ENCODE peak calls at places on chromosomes 5 and 9, in four cellular contexts. One of them, this sample, is unnamed.

GRCh38 chr9:128244443-128245226 is 31.2 kb downstream of the GOLGA2 start:
- DNase-seq in left lung: peak; percentile 84
- DNase-seq in AG04450: peak; percentile 83
- DNase-seq in cardiac muscle cell: peak; percentile 95
- DNase-seq in this sample: peak; percentile 86

GRCh38 chr5:74017786-74018211 is 391.8 kb downstream of the ARHGEF28 start:
- DNase-seq in left lung: no peak
- DNase-seq in AG04450: peak; percentile 7
- DNase-seq in cardiac muscle cell: peak; percentile 26
- DNase-seq in this sample: no peak

GRCh38 chr5:90803891-90804290 is 245.3 kb downstream of the ADGRV1 start:
- DNase-seq in cardiac muscle cell: no peak
- DNase-seq in AG04450: no peak
- DNase-seq in left lung: no peak
- DNase-seq in this sample: no peak

GRCh38 chr5:43041131-43041668 is 1.1 kb upstream of the ANXA2R start:
- DNase-seq in left lung: no peak
- DNase-seq in cardiac muscle cell: no peak
- DNase-seq in AG04450: no peak
- DNase-seq in this sample: peak; percentile 78

GRCh38 chr9:77511525-77511924 is 136.6 kb downstream of the GNA14 start:
- DNase-seq in left lung: no peak
- DNase-seq in cardiac muscle cell: no peak
- DNase-seq in AG04450: no peak
- DNase-seq in this sample: no peak

GRCh38 chr5:143557061-143557818 is 153.8 kb upstream of the NR3C1 start:
- DNase-seq in cardiac muscle cell: peak; percentile 70
- DNase-seq in AG04450: peak; percentile 63
- DNase-seq in left lung: no peak
- DNase-seq in this sample: no peak

GRCh38 chr9:11064853-11065252 is 452.1 kb upstream of the PTPRD start:
- DNase-seq in left lung: no peak
- DNase-seq in cardiac muscle cell: no peak
- DNase-seq in AG04450: no peak
- DNase-seq in this sample: no peak

GRCh38 chr5:55711531-55712022 is 547 bp downstream of the SLC38A9 start:
- DNase-seq in AG04450: no peak
- DNase-seq in left lung: no peak
- DNase-seq in cardiac muscle cell: no peak
- DNase-seq in this sample: peak; percentile 78

GRCh38 chr9:34584970-34585369 is 4.6 kb downstream of the CNTFR start:
- DNase-seq in left lung: no peak
- DNase-seq in AG04450: no peak
- DNase-seq in cardiac muscle cell: no peak
- DNase-seq in this sample: no peak

GRCh38 chr5:144698454-144698853 is 527.8 kb downstream of the KCTD16 start:
- DNase-seq in cardiac muscle cell: no peak
- DNase-seq in AG04450: no peak
- DNase-seq in left lung: no peak
- DNase-seq in this sample: no peak

GRCh38 chr9:33748633-33749304 is 46.6 kb upstream of the PRSS3 start:
- DNase-seq in cardiac muscle cell: no peak
- DNase-seq in left lung: no peak
- DNase-seq in AG04450: no peak
- DNase-seq in this sample: no peak

GRCh38 chr5:31806566-31806965 is 167.6 kb downstream of the PDZD2 start:
- DNase-seq in cardiac muscle cell: no peak
- DNase-seq in left lung: no peak
- DNase-seq in AG04450: no peak
- DNase-seq in this sample: no peak

GRCh38 chr5:135445306-135445940 is 1.7 kb downstream of the DCANP1 start:
- DNase-seq in cardiac muscle cell: no peak
- DNase-seq in left lung: no peak
- DNase-seq in AG04450: no peak
- DNase-seq in this sample: no peak

GRCh38 chr9:37255944-37256862 is 135.8 kb downstream of the ZCCHC7 start:
- DNase-seq in AG04450: no peak
- DNase-seq in left lung: no peak
- DNase-seq in cardiac muscle cell: no peak
- DNase-seq in this sample: no peak

GRCh38 chr5:72108200-72109050 is 1.1 kb downstream of the MAP1B start:
- DNase-seq in cardiac muscle cell: peak; percentile 78
- DNase-seq in left lung: peak; percentile 44
- DNase-seq in AG04450: no peak
- DNase-seq in this sample: peak; percentile 77

GRCh38 chr9:14353222-14354056 is 39.5 kb upstream of the NFIB start:
- DNase-seq in left lung: peak; percentile 87
- DNase-seq in AG04450: peak; percentile 30
- DNase-seq in cardiac muscle cell: peak; percentile 93
- DNase-seq in this sample: peak; percentile 92

GRCh38 chr9:91734371-91734981 is 215.6 kb downstream of the ROR2 start:
- DNase-seq in left lung: peak; percentile 54
- DNase-seq in AG04450: no peak
- DNase-seq in cardiac muscle cell: peak; percentile 75
- DNase-seq in this sample: peak; percentile 87

GRCh38 chr5:90054612-90055011 is 354.9 kb downstream of the CETN3 start:
- DNase-seq in cardiac muscle cell: no peak
- DNase-seq in AG04450: no peak
- DNase-seq in left lung: no peak
- DNase-seq in this sample: no peak

GRCh38 chr9:113186241-113186755 is 34.8 kb downstream of the FKBP15 start:
- DNase-seq in left lung: no peak
- DNase-seq in cardiac muscle cell: no peak
- DNase-seq in AG04450: no peak
- DNase-seq in this sample: no peak

GRCh38 chr9:91930475-91930874 is 19.6 kb downstream of the ROR2 start:
- DNase-seq in cardiac muscle cell: peak; percentile 32
- DNase-seq in AG04450: no peak
- DNase-seq in left lung: no peak
- DNase-seq in this sample: no peak

GRCh38 chr5:14153932-14154646 is 10.9 kb downstream of the TRIO start:
- DNase-seq in AG04450: no peak
- DNase-seq in left lung: peak; percentile 77
- DNase-seq in cardiac muscle cell: peak; percentile 85
- DNase-seq in this sample: no peak

GRCh38 chr5:80109549-80110478 is 74.7 kb downstream of the THBS4 start:
- DNase-seq in left lung: no peak
- DNase-seq in AG04450: no peak
- DNase-seq in cardiac muscle cell: no peak
- DNase-seq in this sample: no peak

GRCh38 chr9:123225374-123225813 is 43.0 kb downstream of the STRBP start:
- DNase-seq in left lung: no peak
- DNase-seq in AG04450: peak; percentile 47
- DNase-seq in cardiac muscle cell: peak; percentile 71
- DNase-seq in this sample: no peak

GRCh38 chr9:20447291-20447690 is 175.0 kb downstream of the MLLT3 start:
- DNase-seq in left lung: no peak
- DNase-seq in AG04450: no peak
- DNase-seq in cardiac muscle cell: no peak
- DNase-seq in this sample: no peak

GRCh38 chr5:147371290-147371689 is 136.5 kb downstream of the STK32A start:
- DNase-seq in cardiac muscle cell: no peak
- DNase-seq in left lung: no peak
- DNase-seq in AG04450: no peak
- DNase-seq in this sample: no peak

GRCh38 chr5:80662108-80662507 is 7.3 kb upstream of the DHFR start:
- DNase-seq in AG04450: no peak
- DNase-seq in left lung: no peak
- DNase-seq in cardiac muscle cell: no peak
- DNase-seq in this sample: no peak

GRCh38 chr9:120438111-120438510 is 141.9 kb downstream of the CDK5RAP2 start:
- DNase-seq in AG04450: no peak
- DNase-seq in left lung: no peak
- DNase-seq in cardiac muscle cell: peak; percentile 49
- DNase-seq in this sample: no peak

GRCh38 chr9:15250013-15250412 is 57.0 kb downstream of the TTC39B start:
- DNase-seq in AG04450: no peak
- DNase-seq in left lung: no peak
- DNase-seq in cardiac muscle cell: no peak
- DNase-seq in this sample: no peak

GRCh38 chr5:39422036-39422606 is 2.7 kb downstream of the DAB2 start:
- DNase-seq in cardiac muscle cell: no peak
- DNase-seq in left lung: no peak
- DNase-seq in AG04450: no peak
- DNase-seq in this sample: no peak

GRCh38 chr9:37948417-37948980 is 44.6 kb upstream of the SLC25A51 start:
- DNase-seq in left lung: no peak
- DNase-seq in cardiac muscle cell: no peak
- DNase-seq in AG04450: no peak
- DNase-seq in this sample: no peak

GRCh38 chr5:54091416-54092130 is 218.8 kb downstream of the ARL15 start:
- DNase-seq in AG04450: no peak
- DNase-seq in left lung: no peak
- DNase-seq in cardiac muscle cell: no peak
- DNase-seq in this sample: no peak

GRCh38 chr9:36436909-36437308 is 36.8 kb upstream of the RNF38 start:
- DNase-seq in AG04450: no peak
- DNase-seq in cardiac muscle cell: peak; percentile 43
- DNase-seq in left lung: peak; percentile 56
- DNase-seq in this sample: no peak

DNA sequence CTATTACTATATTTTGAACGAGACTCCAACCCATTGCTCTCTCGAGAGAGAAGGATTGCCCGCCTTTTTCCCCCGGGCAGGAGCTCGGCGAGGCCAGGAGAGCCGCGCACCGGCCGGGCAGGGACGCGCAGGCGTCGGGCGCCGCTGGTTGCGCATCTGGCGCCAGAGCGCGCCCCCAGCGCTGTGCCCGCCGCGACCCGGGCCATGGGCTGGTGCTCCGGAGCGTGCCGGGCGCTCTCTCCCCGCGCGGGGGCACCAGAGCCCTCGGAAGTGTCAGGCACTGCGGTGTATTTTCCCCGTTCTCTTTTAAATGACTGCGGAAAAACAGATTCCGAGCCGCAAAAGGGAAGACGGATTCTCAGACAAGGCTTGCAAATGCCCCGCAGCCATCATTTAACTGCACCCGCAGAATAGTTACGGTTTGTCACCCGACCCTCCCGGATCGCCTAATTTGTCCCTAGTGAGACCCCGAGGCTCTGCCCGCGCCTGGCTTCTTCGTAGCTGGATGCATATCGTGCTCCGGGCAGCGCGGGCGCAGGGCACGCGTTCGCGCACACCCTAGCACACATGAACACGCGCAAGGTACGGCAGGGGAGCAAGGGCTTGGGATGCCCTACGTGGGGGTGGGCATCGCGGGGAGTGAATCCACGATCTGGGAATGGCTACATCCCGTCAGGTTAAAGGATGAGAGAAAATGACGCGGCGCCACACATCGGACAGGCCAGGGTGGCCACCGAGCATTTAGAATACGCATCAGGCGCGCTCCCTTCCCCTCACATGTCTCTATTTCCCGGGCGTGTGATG is 1.1 kb upstream of the NTRK2 start:
- DNase-seq in left lung: peak; percentile 35
- DNase-seq in AG04450: no peak
- DNase-seq in cardiac muscle cell: peak; percentile 60
- DNase-seq in this sample: peak; percentile 83
- TF ChIP-seq CTCF in left lung: peak; percentile 66
- TF ChIP-seq CTCF in AG04450: peak; percentile 36
- TF ChIP-seq CTCF in cardiac muscle cell: peak; percentile 38
- TF ChIP-seq CTCF in this sample: peak; percentile 63

GRCh38 chr9:133714606-133715294 is 23.4 kb downstream of the SARDH start:
- DNase-seq in AG04450: no peak
- DNase-seq in left lung: peak; percentile 34
- DNase-seq in cardiac muscle cell: peak; percentile 97
- DNase-seq in this sample: no peak
- H3K4me3 ChIP-seq in AG04450: no peak overlapping the region
- H3K4me3 ChIP-seq in left lung: no peak overlapping the region
- H3K4me3 ChIP-seq in cardiac muscle cell: no peak overlapping the region
- H3K4me3 ChIP-seq in this sample: no peak overlapping the region

GRCh38 chr5:127572930-127573329 is 55.5 kb downstream of the PRRC1 start:
- DNase-seq in AG04450: no peak
- DNase-seq in left lung: no peak
- DNase-seq in cardiac muscle cell: peak; percentile 21
- DNase-seq in this sample: no peak
- TF ChIP-seq CTCF in AG04450: peak; percentile 24
- TF ChIP-seq CTCF in left lung: no peak
- TF ChIP-seq CTCF in cardiac muscle cell: peak; percentile 25
- TF ChIP-seq CTCF in this sample: no peak

GRCh38 chr5:95798545-95798944 is 24.0 kb downstream of the GLRX start:
- DNase-seq in left lung: no peak
- DNase-seq in cardiac muscle cell: no peak
- DNase-seq in AG04450: no peak
- DNase-seq in this sample: no peak

GRCh38 chr5:95800553-95800952 is 22.0 kb downstream of the GLRX start:
- DNase-seq in left lung: no peak
- DNase-seq in AG04450: no peak
- DNase-seq in cardiac muscle cell: no peak
- DNase-seq in this sample: no peak

GRCh38 chr5:95799181-95799835 is 23.2 kb downstream of the GLRX start:
- DNase-seq in AG04450: no peak
- DNase-seq in cardiac muscle cell: no peak
- DNase-seq in left lung: no peak
- DNase-seq in this sample: no peak

GRCh38 chr5:95797301-95797700 is 25.2 kb downstream of the GLRX start:
- DNase-seq in left lung: no peak
- DNase-seq in AG04450: no peak
- DNase-seq in cardiac muscle cell: no peak
- DNase-seq in this sample: no peak

DNA sequence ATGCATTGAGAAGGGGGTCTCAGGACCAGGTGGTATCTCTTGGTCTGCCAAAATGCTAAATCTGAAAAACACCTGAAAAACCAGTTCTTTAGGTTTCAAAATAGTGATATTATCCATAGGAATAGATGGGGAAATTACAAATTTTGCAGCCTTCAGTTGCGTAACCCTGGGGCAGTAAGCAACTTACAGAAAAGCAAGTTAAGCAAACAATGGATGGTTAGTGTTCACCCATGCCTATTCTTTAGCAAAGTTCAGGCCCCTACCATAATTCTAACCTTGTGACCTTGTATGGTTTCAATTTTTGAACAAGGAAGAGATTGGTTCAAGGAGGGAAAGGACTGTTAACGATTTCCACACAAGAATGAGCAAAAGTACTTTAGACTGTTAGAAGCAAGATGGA is 24.5 kb downstream of the GLRX start:
- DNase-seq in left lung: no peak
- DNase-seq in cardiac muscle cell: no peak
- DNase-seq in AG04450: no peak
- DNase-seq in this sample: no peak
- H3K4me3 ChIP-seq in left lung: no peak overlapping the region
- H3K4me3 ChIP-seq in cardiac muscle cell: no peak overlapping the region
- H3K4me3 ChIP-seq in AG04450: no peak overlapping the region
- H3K4me3 ChIP-seq in this sample: no peak overlapping the region

This sample was measured in spleen.